ENCODE peak calls at places on chromosome 1, in four cellular contexts. M is SK-N-SH, T is K562, U is WTC11. B is an unnamed sample.

GRCh38 chr1:51237313-51237700 is 1.2 kb downstream of the RNF11 start:
- DNase-seq in U (no peak), T (no peak), M (no peak), B (no peak)

GRCh38 chr1:169022648-169023047 is 83.8 kb upstream of the ATP1B1 start:
- DNase-seq in M (no peak), U (no peak), T (no peak), B (no peak)

GRCh38 chr1:156401175-156401574 is 32.2 kb downstream of the RHBG start:
- DNase-seq in U (no peak), T (no peak), M (no peak), B (no peak)

GRCh38 chr1:23122023-23122738 is 46.5 kb downstream of the LUZP1 start:
- DNase-seq in M (no peak), T (no peak), U (no peak), B (no peak)

GRCh38 chr1:10210841-10211804 is 753 bp downstream of the KIF1B start:
- DNase-seq in T (peak), U (peak), M (peak), B (peak)

GRCh38 chr1:1374068-1374860 is 743 bp downstream of the AURKAIP1 start:
- DNase-seq in T (peak), U (no peak), M (peak), B (no peak)

GRCh38 chr1:158035976-158036583 is 42.6 kb downstream of the KIRREL1 start:
- DNase-seq in M (peak), U (no peak), T (peak), B (no peak)

GRCh38 chr1:50929376-50929958 is 30.6 kb downstream of the FAF1 start:
- DNase-seq in U (no peak), M (peak), T (no peak), B (no peak)

GRCh38 chr1:202165267-202165941 is 5.0 kb upstream of the PTPN7 start:
- DNase-seq in T (peak), U (no peak), M (no peak), B (no peak)

GRCh38 chr1:99992044-99992722 is 22.4 kb downstream of the SLC35A3 start:
- DNase-seq in U (no peak), M (no peak), T (no peak), B (no peak)

GRCh38 chr1:212782422-212783154 is 9.0 kb downstream of the NSL1 start:
- DNase-seq in M (peak), U (no peak), T (no peak), B (no peak)

GRCh38 chr1:65832296-65832695 is 39.6 kb downstream of the PDE4B start:
- DNase-seq in T (no peak), U (no peak), M (no peak), B (no peak)

GRCh38 chr1:9207715-9208114 is 26.9 kb upstream of the H6PD start:
- DNase-seq in T (no peak), M (no peak), U (no peak), B (no peak)

GRCh38 chr1:206012086-206012859 is 9.1 kb upstream of the RAB7B start:
- DNase-seq in M (no peak), U (peak), T (no peak), B (no peak)

GRCh38 chr1:233868461-233868860 is 36.0 kb upstream of the SLC35F3 start:
- DNase-seq in U (no peak), M (no peak), T (no peak), B (no peak)

GRCh38 chr1:17930635-17931034 is 175.5 kb downstream of the ACTL8 start:
- DNase-seq in T (no peak), U (no peak), M (no peak), B (no peak)

GRCh38 chr1:161440312-161440894 is 64.9 kb upstream of the FCGR2A start:
- DNase-seq in U (peak), M (peak), T (peak), B (peak)

GRCh38 chr1:231990388-231990787 is 363.8 kb downstream of the DISC1 start:
- DNase-seq in M (no peak), U (no peak), T (no peak), B (no peak)

GRCh38 chr1:3032970-3033794 is 11.9 kb downstream of the ACTRT2 start:
- DNase-seq in U (no peak), T (no peak), M (no peak), B (no peak)

GRCh38 chr1:30816211-30817082 is 58.9 kb upstream of the LAPTM5 start:
- DNase-seq in T (peak), U (peak), M (peak), B (no peak)

GRCh38 chr1:227429447-227430359 is 111.4 kb upstream of the CDC42BPA start:
- DNase-seq in M (no peak), U (no peak), T (no peak), B (no peak)

GRCh38 chr1:227424948-227425347 is 106.7 kb upstream of the CDC42BPA start:
- DNase-seq in M (no peak), T (no peak), U (no peak), B (no peak)

GRCh38 chr1:227432181-227432535 is 113.9 kb upstream of the CDC42BPA start:
- DNase-seq in U (no peak), T (no peak), M (no peak), B (no peak)

GRCh38 chr1:227427411-227427810 is 109.1 kb upstream of the CDC42BPA start:
- DNase-seq in M (no peak), T (no peak), U (no peak), B (no peak)

GRCh38 chr1:227428803-227429202 is 110.5 kb upstream of the CDC42BPA start:
- DNase-seq in M (no peak), T (no peak), U (no peak), B (no peak)
- TF ChIP-seq TEAD4 in M (no peak), T (no peak), U (no peak), B (no peak)

DNA sequence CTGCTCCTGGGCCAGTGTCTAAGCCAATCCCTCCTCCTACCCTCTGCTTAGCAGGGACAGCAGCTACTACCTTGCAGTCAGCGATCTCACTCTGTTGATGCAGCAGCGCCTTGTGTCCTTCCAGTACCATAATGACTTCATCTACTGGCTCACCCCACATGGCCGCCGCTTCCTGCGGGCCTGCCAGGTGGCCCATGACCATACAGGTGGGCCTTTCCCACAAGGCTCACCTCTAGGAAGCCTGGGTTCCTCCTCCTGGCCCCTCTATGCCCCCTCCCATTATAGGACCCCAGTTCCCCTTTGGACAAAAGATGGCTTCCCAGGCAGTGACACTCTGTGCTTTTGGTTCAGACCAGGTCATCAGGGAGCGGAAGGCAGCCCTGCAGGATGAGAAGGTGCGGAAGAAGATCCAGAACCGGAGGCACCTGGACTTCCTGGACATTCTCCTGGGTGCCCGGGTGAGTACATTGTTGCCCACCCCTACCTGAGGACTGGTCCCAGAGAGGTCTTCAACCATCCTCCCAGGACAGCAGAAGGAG is 15.1 kb downstream of the CYP4B1 start:
- DNase-seq in T (no peak), M (no peak), U (no peak), B (no peak)
- TF ChIP-seq TEAD4 in T (no peak), M (no peak), U (no peak), B (no peak)

DNA sequence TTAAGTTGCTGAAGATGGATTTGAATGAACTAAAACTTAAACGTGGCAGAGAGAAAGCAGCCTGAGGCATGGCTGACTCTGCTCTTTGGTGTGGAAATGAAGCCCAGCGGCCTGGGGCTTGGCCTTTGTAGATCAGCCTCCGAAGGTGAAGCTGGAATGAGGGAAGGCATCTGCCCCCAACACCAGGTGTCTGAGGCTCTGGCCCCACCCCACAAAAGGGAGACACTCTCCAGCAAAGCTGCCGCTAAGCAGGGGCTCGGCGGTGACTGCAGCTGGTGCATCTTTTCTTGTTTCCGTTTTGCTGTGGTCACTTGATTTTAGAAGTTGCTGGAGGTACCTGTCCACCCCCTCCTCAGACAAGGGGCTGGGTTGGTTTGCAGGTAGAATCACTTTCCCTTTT is 38.2 kb upstream of the NID1 start:
- DNase-seq in M (no peak), T (no peak), U (peak), B (peak)
- TF ChIP-seq TEAD4 in M (no peak), T (no peak), U (no peak), B (no peak)

DNA sequence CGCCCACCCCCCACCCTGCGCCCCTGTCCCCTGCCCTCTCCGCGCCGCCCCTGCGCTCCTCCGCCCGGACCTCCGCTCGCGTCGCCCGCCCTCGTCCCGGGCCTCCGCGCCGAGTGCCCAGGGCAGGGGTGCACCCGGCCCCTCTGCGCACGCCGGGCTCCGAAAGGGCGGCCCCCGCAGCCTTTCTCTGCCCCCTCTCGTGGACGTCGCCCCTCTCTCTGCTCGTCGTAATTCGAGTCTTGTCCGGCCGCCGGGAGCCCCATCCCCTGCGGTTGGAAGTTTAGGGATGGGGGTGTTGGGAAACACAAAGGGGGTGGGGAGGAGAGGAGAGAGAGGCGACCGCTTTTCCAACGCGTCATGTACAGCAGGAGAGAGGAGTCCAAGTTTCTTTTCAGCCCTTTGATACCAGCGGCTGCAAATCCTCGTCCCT is 418 bp downstream of the GALNT2 start:
- DNase-seq in T (peak), M (peak), U (peak), B (no peak)
- TF ChIP-seq TEAD4 in T (no peak), M (no peak), U (no peak), B (no peak)